ENCODE peak calls at places on chromosomes 4 and X, in ten cellular contexts. O is activated CD4-positive, alpha-beta memory T cell treated with anti-CD3 and anti-CD28 coated beads, Interleukin-2, amount 10 ng/mL, durations not matched to agents 7 days and 5 days; N is iPS DF 6.9; T is T1000; W is activated CD8-positive, alpha-beta T cell treated with anti-CD3 and anti-CD28 coated beads for 36 hours; D is small intestine; C is T-helper 2 cell; U is substantia nigra; F is activated effector memory CD4-positive, alpha-beta T cell treated with Interleukin-2 at 50 U/mL for 16 hours; Q is fibroblast of pulmonary artery. B is an unnamed sample.

GRCh38 chrX:14936561-14936960 is 63.3 kb downstream of the MOSPD2 start:
- DNase-seq in O (no peak), N (no peak), T (no peak), W (no peak), D (no peak), C (no peak), U (no peak), F (no peak), Q (peak), B (no peak)

GRCh38 chr4:52103314-52103713 is 52.2 kb downstream of the SPATA18 start:
- DNase-seq in O (no peak), N (peak), T (no peak), W (no peak), D (no peak), C (no peak), U (no peak), F (no peak), Q (peak), B (peak)

GRCh38 chr4:8640816-8641215 is 48.3 kb downstream of the CPZ start:
- DNase-seq in O (no peak), N (no peak), T (no peak), W (no peak), D (no peak), C (no peak), U (no peak), F (no peak), Q (no peak), B (no peak)

GRCh38 chr4:13349096-13349495 is 135.0 kb downstream of the RAB28 start:
- DNase-seq in O (no peak), N (no peak), T (no peak), W (no peak), D (no peak), C (no peak), U (no peak), F (no peak), Q (peak), B (no peak)

GRCh38 chrX:24775891-24776290 is 82.2 kb downstream of the POLA1 start:
- DNase-seq in O (no peak), N (no peak), T (no peak), W (no peak), D (peak), C (no peak), U (no peak), F (no peak), Q (no peak), B (no peak)

GRCh38 chrX:96715412-96715940 is 30.8 kb downstream of the DIAPH2 start:
- DNase-seq in O (no peak), N (no peak), T (no peak), W (no peak), D (no peak), C (no peak), U (no peak), F (no peak), Q (peak), B (no peak)

GRCh38 chrX:1576201-1577101 is 15.0 kb upstream of the AKAP17A start:
- DNase-seq in O (peak), N (no peak), T (no peak), W (peak), D (no peak), C (peak), U (no peak), F (no peak), Q (no peak), B (no peak)

GRCh38 chr4:5568336-5568735 is 140.0 kb downstream of the EVC2 start:
- DNase-seq in O (no peak), N (no peak), T (no peak), W (no peak), D (no peak), C (no peak), U (no peak), F (no peak), Q (no peak), B (no peak)

GRCh38 chr4:85837334-85837733 is 362.4 kb downstream of the ARHGAP24 start:
- DNase-seq in O (no peak), N (no peak), T (no peak), W (no peak), D (no peak), C (no peak), U (no peak), F (no peak), Q (peak), B (no peak)

GRCh38 chrX:48919947-48920712 is 1.3 kb upstream of the PIM2 start:
- DNase-seq in O (peak), N (no peak), T (no peak), W (peak), D (no peak), C (peak), U (no peak), F (no peak), Q (no peak), B (no peak)

GRCh38 chr4:36325499-36325898 is 44.1 kb downstream of the DTHD1 start:
- DNase-seq in O (no peak), N (no peak), T (no peak), W (no peak), D (no peak), C (peak), U (no peak), F (no peak), Q (no peak), B (no peak)

GRCh38 chrX:12701625-12702024 is 89.6 kb upstream of the PRPS2 start:
- DNase-seq in O (peak), N (peak), T (peak), W (peak), D (peak), C (no peak), U (no peak), F (no peak), Q (peak), B (peak)

GRCh38 chr4:126630171-126630570 is 1002.6 kb upstream of the INTU start:
- DNase-seq in O (no peak), N (no peak), T (no peak), W (no peak), D (no peak), C (no peak), U (no peak), F (no peak), Q (peak), B (no peak)

GRCh38 chrX:39158801-39159657 is 357.8 kb downstream of the MID1IP1 start:
- DNase-seq in O (no peak), N (no peak), T (peak), W (no peak), D (no peak), C (no peak), U (no peak), F (no peak), Q (peak), B (no peak)

GRCh38 chr4:81503586-81503985 is 31.9 kb upstream of the RASGEF1B start:
- DNase-seq in O (no peak), N (no peak), T (no peak), W (no peak), D (no peak), C (no peak), U (no peak), F (no peak), Q (no peak), B (no peak)

GRCh38 chrX:29617725-29618124 is 597.6 kb upstream of the MAGEB2 start:
- DNase-seq in O (no peak), N (no peak), T (no peak), W (no peak), D (no peak), C (no peak), U (no peak), F (no peak), Q (no peak), B (no peak)

GRCh38 chr4:83454626-83455025 is 997 bp downstream of the HELQ start:
- DNase-seq in O (no peak), N (no peak), T (no peak), W (peak), D (no peak), C (no peak), U (no peak), F (no peak), Q (peak), B (no peak)

GRCh38 chrX:80812176-80812575 is 2.5 kb upstream of the BRWD3 start:
- DNase-seq in O (peak), N (no peak), T (no peak), W (peak), D (peak), C (peak), U (peak), F (peak), Q (peak), B (peak)

GRCh38 chr4:69239092-69239491 is 24.5 kb upstream of the UGT2B11 start:
- DNase-seq in O (no peak), N (no peak), T (no peak), W (no peak), D (no peak), C (no peak), U (no peak), F (no peak), Q (no peak), B (no peak)

GRCh38 chrX:130869239-130869638 is 33.8 kb downstream of the ENOX2 start:
- DNase-seq in O (no peak), N (no peak), T (no peak), W (no peak), D (no peak), C (no peak), U (no peak), F (no peak), Q (no peak), B (no peak)

GRCh38 chrX:87517571-87518141 is at the start of gene KLHL4:
- DNase-seq in O (no peak), N (peak), T (no peak), W (no peak), D (no peak), C (no peak), U (peak), F (no peak), Q (peak), B (peak)

GRCh38 chr4:176238157-176238608 is 30.8 kb downstream of the ASB5 start:
- DNase-seq in O (no peak), N (no peak), T (no peak), W (no peak), D (no peak), C (no peak), U (no peak), F (no peak), Q (peak), B (no peak)

GRCh38 chrX:12443534-12444098 is 305.3 kb downstream of the FRMPD4 start:
- DNase-seq in O (no peak), N (no peak), T (no peak), W (no peak), D (no peak), C (no peak), U (no peak), F (no peak), Q (no peak), B (no peak)

GRCh38 chr4:145546556-145546955 is 64.9 kb downstream of the SMAD1 start:
- DNase-seq in O (no peak), N (no peak), T (no peak), W (no peak), D (no peak), C (no peak), U (no peak), F (no peak), Q (peak), B (no peak)

GRCh38 chrX:46788902-46789301 is 30.0 kb upstream of the SLC9A7 start:
- DNase-seq in O (no peak), N (no peak), T (no peak), W (no peak), D (no peak), C (no peak), U (no peak), F (no peak), Q (no peak), B (peak)

GRCh38 chrX:3280706-3281105 is 65.7 kb downstream of the MXRA5 start:
- DNase-seq in O (no peak), N (no peak), T (peak), W (no peak), D (no peak), C (no peak), U (no peak), F (no peak), Q (no peak), B (no peak)

GRCh38 chr4:78661923-78662521 is 110.5 kb downstream of the ANXA3 start:
- DNase-seq in O (no peak), N (no peak), T (peak), W (no peak), D (peak), C (no peak), U (no peak), F (no peak), Q (peak), B (peak)

GRCh38 chr4:169484485-169484884 is 127.9 kb downstream of the NEK1 start:
- DNase-seq in O (no peak), N (no peak), T (no peak), W (no peak), D (no peak), C (no peak), U (no peak), F (no peak), Q (peak), B (peak)

GRCh38 chr4:111641813-111642579 is 503.3 kb upstream of the FAM241A start:
- DNase-seq in O (peak), N (peak), T (peak), W (peak), D (peak), C (no peak), U (peak), F (no peak), Q (peak), B (peak)

GRCh38 chr4:174401471-174402130 is 117.9 kb downstream of the CEP44 start:
- DNase-seq in O (no peak), N (no peak), T (no peak), W (no peak), D (no peak), C (no peak), U (no peak), F (no peak), Q (no peak), B (no peak)

GRCh38 chr4:101089168-101089567 is 258.2 kb downstream of the PPP3CA start:
- DNase-seq in O (no peak), N (no peak), T (no peak), W (no peak), D (no peak), C (no peak), U (no peak), F (no peak), Q (no peak), B (no peak)

GRCh38 chrX:47224266-47224895 is 5.9 kb downstream of the CDK16 start:
- DNase-seq in O (no peak), N (no peak), T (no peak), W (no peak), D (no peak), C (no peak), U (no peak), F (no peak), Q (no peak), B (no peak)

B was measured in GM23338.